ENCODE peak calls at places on chromosomes 11 and 22, in eight cellular contexts. One of them, this sample, is unnamed.
A peak's percentile ranks its signal among the peaks of the same experiment; 100 is the strongest.

GRCh38 chr11:6219359-6219758 is 14.0 kb downstream of the C11orf42 start:
- DNase-seq in heart right ventricle: no peak
- DNase-seq in tibial artery: no peak
- DNase-seq in psoas muscle: peak; percentile 26
- DNase-seq in mammary epithelial cell: peak; percentile 89
- DNase-seq in effector memory CD4-positive, alpha-beta T cell: no peak
- DNase-seq in uterus: no peak
- DNase-seq in sigmoid colon: no peak
- DNase-seq in this sample: no peak

GRCh38 chr11:130178441-130178971 is 18.9 kb downstream of the ST14 start:
- DNase-seq in effector memory CD4-positive, alpha-beta T cell: no peak
- DNase-seq in uterus: no peak
- DNase-seq in mammary epithelial cell: peak; percentile 94
- DNase-seq in heart right ventricle: no peak
- DNase-seq in sigmoid colon: no peak
- DNase-seq in tibial artery: no peak
- DNase-seq in psoas muscle: no peak
- DNase-seq in this sample: peak; percentile 44

GRCh38 chr22:48431014-48431413 is 1396.7 kb downstream of the BRD1 start:
- DNase-seq in uterus: no peak
- DNase-seq in effector memory CD4-positive, alpha-beta T cell: no peak
- DNase-seq in sigmoid colon: no peak
- DNase-seq in mammary epithelial cell: no peak
- DNase-seq in heart right ventricle: no peak
- DNase-seq in psoas muscle: no peak
- DNase-seq in tibial artery: peak; percentile 16
- DNase-seq in this sample: no peak

GRCh38 chr22:19407649-19408606 is 23.6 kb downstream of the HIRA start:
- DNase-seq in effector memory CD4-positive, alpha-beta T cell: no peak
- DNase-seq in mammary epithelial cell: no peak
- DNase-seq in heart right ventricle: peak; percentile 30
- DNase-seq in psoas muscle: no peak
- DNase-seq in tibial artery: no peak
- DNase-seq in sigmoid colon: peak; percentile 65
- DNase-seq in uterus: peak; percentile 26
- DNase-seq in this sample: peak; percentile 50

GRCh38 chr11:132605794-132606570 is 926.3 kb downstream of the OPCML start:
- DNase-seq in sigmoid colon: no peak
- DNase-seq in tibial artery: no peak
- DNase-seq in heart right ventricle: no peak
- DNase-seq in effector memory CD4-positive, alpha-beta T cell: no peak
- DNase-seq in mammary epithelial cell: no peak
- DNase-seq in uterus: no peak
- DNase-seq in psoas muscle: no peak
- DNase-seq in this sample: no peak

GRCh38 chr11:4211991-4212390 is 117.4 kb downstream of the RRM1 start:
- DNase-seq in tibial artery: no peak
- DNase-seq in heart right ventricle: no peak
- DNase-seq in effector memory CD4-positive, alpha-beta T cell: no peak
- DNase-seq in psoas muscle: no peak
- DNase-seq in uterus: no peak
- DNase-seq in sigmoid colon: no peak
- DNase-seq in mammary epithelial cell: no peak
- DNase-seq in this sample: no peak

GRCh38 chr11:65506770-65507485 is 8.1 kb downstream of the MALAT1 start:
- DNase-seq in heart right ventricle: no peak
- DNase-seq in uterus: no peak
- DNase-seq in effector memory CD4-positive, alpha-beta T cell: peak; percentile 38
- DNase-seq in mammary epithelial cell: no peak
- DNase-seq in psoas muscle: peak; percentile 59
- DNase-seq in sigmoid colon: peak; percentile 85
- DNase-seq in tibial artery: peak; percentile 78
- DNase-seq in this sample: no peak

GRCh38 chr22:29359469-29359868 is 28.9 kb downstream of the AP1B1 start:
- DNase-seq in effector memory CD4-positive, alpha-beta T cell: no peak
- DNase-seq in uterus: peak; percentile 66
- DNase-seq in psoas muscle: peak; percentile 66
- DNase-seq in tibial artery: no peak
- DNase-seq in mammary epithelial cell: no peak
- DNase-seq in sigmoid colon: peak; percentile 85
- DNase-seq in heart right ventricle: peak; percentile 66
- DNase-seq in this sample: peak; percentile 53

GRCh38 chr22:46395145-46395544 is 59.6 kb downstream of the TRMU start:
- DNase-seq in tibial artery: no peak
- DNase-seq in uterus: no peak
- DNase-seq in sigmoid colon: no peak
- DNase-seq in psoas muscle: no peak
- DNase-seq in heart right ventricle: no peak
- DNase-seq in effector memory CD4-positive, alpha-beta T cell: no peak
- DNase-seq in mammary epithelial cell: no peak
- DNase-seq in this sample: no peak

GRCh38 chr11:120547301-120547700 is 35.8 kb downstream of the GRIK4 start:
- DNase-seq in tibial artery: no peak
- DNase-seq in uterus: no peak
- DNase-seq in heart right ventricle: no peak
- DNase-seq in mammary epithelial cell: peak; percentile 18
- DNase-seq in sigmoid colon: no peak
- DNase-seq in effector memory CD4-positive, alpha-beta T cell: no peak
- DNase-seq in psoas muscle: no peak
- DNase-seq in this sample: no peak

GRCh38 chr22:27318516-27318915 is 483.0 kb downstream of the MN1 start:
- DNase-seq in sigmoid colon: no peak
- DNase-seq in heart right ventricle: no peak
- DNase-seq in uterus: peak; percentile 59
- DNase-seq in tibial artery: no peak
- DNase-seq in effector memory CD4-positive, alpha-beta T cell: no peak
- DNase-seq in psoas muscle: no peak
- DNase-seq in mammary epithelial cell: no peak
- DNase-seq in this sample: no peak

GRCh38 chr11:101860694-101861371 is 54.0 kb upstream of the CEP126 start:
- DNase-seq in psoas muscle: no peak
- DNase-seq in tibial artery: no peak
- DNase-seq in heart right ventricle: no peak
- DNase-seq in sigmoid colon: no peak
- DNase-seq in mammary epithelial cell: peak; percentile 36
- DNase-seq in effector memory CD4-positive, alpha-beta T cell: peak; percentile 1
- DNase-seq in uterus: peak; percentile 28
- DNase-seq in this sample: no peak

GRCh38 chr11:110710520-110711381 is 1.5 kb downstream of the ARHGAP20 start:
- DNase-seq in mammary epithelial cell: no peak
- DNase-seq in psoas muscle: peak; percentile 53
- DNase-seq in effector memory CD4-positive, alpha-beta T cell: no peak
- DNase-seq in heart right ventricle: peak; percentile 24
- DNase-seq in sigmoid colon: peak; percentile 79
- DNase-seq in tibial artery: peak; percentile 73
- DNase-seq in uterus: peak; percentile 49
- DNase-seq in this sample: peak; percentile 15

GRCh38 chr11:68369161-68369560 is 56.8 kb downstream of the LRP5 start:
- DNase-seq in effector memory CD4-positive, alpha-beta T cell: no peak
- DNase-seq in sigmoid colon: no peak
- DNase-seq in heart right ventricle: no peak
- DNase-seq in psoas muscle: no peak
- DNase-seq in mammary epithelial cell: peak; percentile 9
- DNase-seq in uterus: no peak
- DNase-seq in tibial artery: no peak
- DNase-seq in this sample: no peak

GRCh38 chr11:69828971-69829344 is 9.7 kb upstream of the FGF3 start:
- DNase-seq in mammary epithelial cell: no peak
- DNase-seq in heart right ventricle: no peak
- DNase-seq in tibial artery: no peak
- DNase-seq in psoas muscle: no peak
- DNase-seq in uterus: no peak
- DNase-seq in sigmoid colon: no peak
- DNase-seq in effector memory CD4-positive, alpha-beta T cell: no peak
- DNase-seq in this sample: no peak

GRCh38 chr11:96134622-96135021 is 208.4 kb downstream of the MAML2 start:
- DNase-seq in uterus: no peak
- DNase-seq in mammary epithelial cell: peak; percentile 55
- DNase-seq in sigmoid colon: no peak
- DNase-seq in psoas muscle: no peak
- DNase-seq in tibial artery: no peak
- DNase-seq in heart right ventricle: no peak
- DNase-seq in effector memory CD4-positive, alpha-beta T cell: no peak
- DNase-seq in this sample: no peak

GRCh38 chr11:33652001-33652400 is 48.6 kb downstream of the C11orf91 start:
- DNase-seq in tibial artery: no peak
- DNase-seq in heart right ventricle: no peak
- DNase-seq in effector memory CD4-positive, alpha-beta T cell: no peak
- DNase-seq in mammary epithelial cell: no peak
- DNase-seq in sigmoid colon: no peak
- DNase-seq in uterus: no peak
- DNase-seq in psoas muscle: no peak
- DNase-seq in this sample: no peak

GRCh38 chr22:41697126-41697775 is 2.1 kb upstream of the MEI1 start:
- DNase-seq in effector memory CD4-positive, alpha-beta T cell: peak; percentile 86
- DNase-seq in tibial artery: peak; percentile 91
- DNase-seq in heart right ventricle: peak; percentile 94
- DNase-seq in sigmoid colon: peak; percentile 95
- DNase-seq in mammary epithelial cell: peak; percentile 64
- DNase-seq in uterus: peak; percentile 92
- DNase-seq in psoas muscle: peak; percentile 94
- DNase-seq in this sample: peak; percentile 91

GRCh38 chr11:63839508-63840355 is 822 bp downstream of the MARK2 start:
- DNase-seq in uterus: peak; percentile 42
- DNase-seq in heart right ventricle: peak; percentile 34
- DNase-seq in effector memory CD4-positive, alpha-beta T cell: peak; percentile 5
- DNase-seq in psoas muscle: peak; percentile 25
- DNase-seq in tibial artery: no peak
- DNase-seq in sigmoid colon: peak; percentile 77
- DNase-seq in mammary epithelial cell: peak; percentile 23
- DNase-seq in this sample: peak; percentile 48

GRCh38 chr11:108703916-108704315 is 39.0 kb downstream of the DDX10 start:
- DNase-seq in psoas muscle: no peak
- DNase-seq in uterus: no peak
- DNase-seq in mammary epithelial cell: peak; percentile 71
- DNase-seq in effector memory CD4-positive, alpha-beta T cell: no peak
- DNase-seq in heart right ventricle: no peak
- DNase-seq in tibial artery: no peak
- DNase-seq in sigmoid colon: no peak
- DNase-seq in this sample: no peak

GRCh38 chr22:36486619-36487384 is 5.4 kb upstream of the TXN2 start:
- DNase-seq in uterus: no peak
- DNase-seq in effector memory CD4-positive, alpha-beta T cell: peak; percentile 51
- DNase-seq in tibial artery: no peak
- DNase-seq in psoas muscle: no peak
- DNase-seq in sigmoid colon: no peak
- DNase-seq in mammary epithelial cell: peak; percentile 47
- DNase-seq in heart right ventricle: no peak
- DNase-seq in this sample: peak; percentile 54

GRCh38 chr11:119641991-119642745 is 86.8 kb downstream of the NECTIN1 start:
- DNase-seq in uterus: no peak
- DNase-seq in tibial artery: no peak
- DNase-seq in sigmoid colon: no peak
- DNase-seq in effector memory CD4-positive, alpha-beta T cell: no peak
- DNase-seq in psoas muscle: no peak
- DNase-seq in mammary epithelial cell: peak; percentile 15
- DNase-seq in heart right ventricle: no peak
- DNase-seq in this sample: peak; percentile 33

GRCh38 chr11:91497847-91498246 is 726.8 kb upstream of the FAT3 start:
- DNase-seq in effector memory CD4-positive, alpha-beta T cell: no peak
- DNase-seq in uterus: no peak
- DNase-seq in mammary epithelial cell: no peak
- DNase-seq in heart right ventricle: no peak
- DNase-seq in tibial artery: no peak
- DNase-seq in psoas muscle: no peak
- DNase-seq in sigmoid colon: no peak
- DNase-seq in this sample: no peak

DNA sequence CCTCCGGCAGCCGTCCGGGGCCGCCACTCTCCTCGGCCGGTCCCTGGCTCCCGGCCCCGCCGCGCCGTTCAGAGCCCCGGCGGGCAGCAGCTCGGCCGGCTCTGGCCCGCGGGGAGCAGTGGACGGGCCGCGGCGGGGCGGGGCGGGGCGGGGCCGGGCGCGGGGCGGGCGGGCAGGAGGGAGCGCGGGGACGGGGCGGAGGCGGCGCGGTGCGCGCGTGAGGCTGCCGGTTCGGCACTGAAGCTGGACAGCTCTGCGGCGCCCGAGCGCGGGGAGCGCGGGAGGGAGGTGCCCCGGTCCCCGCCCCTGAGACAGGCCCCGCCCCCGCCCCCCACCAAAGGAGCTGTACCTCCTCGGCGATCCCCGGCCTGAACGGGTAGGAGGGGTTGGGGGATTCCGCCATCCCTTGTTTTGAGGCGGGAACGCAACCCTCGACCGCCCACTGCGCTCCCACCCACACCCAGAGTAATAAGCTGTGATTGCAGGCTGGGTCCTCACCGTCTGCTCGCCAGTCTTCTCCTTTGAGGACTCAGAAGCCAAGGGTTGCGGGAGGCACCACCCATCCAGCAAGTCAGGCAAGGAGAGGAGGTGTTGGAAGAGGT is at the start of gene DRD2:
- DNase-seq in effector memory CD4-positive, alpha-beta T cell: no peak
- DNase-seq in sigmoid colon: no peak
- DNase-seq in uterus: no peak
- DNase-seq in heart right ventricle: no peak
- DNase-seq in psoas muscle: no peak
- DNase-seq in tibial artery: no peak
- DNase-seq in mammary epithelial cell: peak; percentile 24
- DNase-seq in this sample: no peak
- H3K4me3 ChIP-seq in effector memory CD4-positive, alpha-beta T cell: no peak within 1 kb of the TSS
- H3K4me3 ChIP-seq in sigmoid colon: peak within 1 kb of the TSS; percentile 18
- H3K4me3 ChIP-seq in uterus: no peak within 1 kb of the TSS
- H3K4me3 ChIP-seq in heart right ventricle: no peak within 1 kb of the TSS
- H3K4me3 ChIP-seq in psoas muscle: no peak within 1 kb of the TSS
- H3K4me3 ChIP-seq in tibial artery: no peak within 1 kb of the TSS
- H3K4me3 ChIP-seq in mammary epithelial cell: peak within 1 kb of the TSS; percentile 50
- H3K4me3 ChIP-seq in this sample: no peak within 1 kb of the TSS

GRCh38 chr22:40482391-40482790 is 112.0 kb downstream of the SGSM3 start:
- DNase-seq in effector memory CD4-positive, alpha-beta T cell: no peak
- DNase-seq in psoas muscle: no peak
- DNase-seq in uterus: no peak
- DNase-seq in heart right ventricle: no peak
- DNase-seq in sigmoid colon: no peak
- DNase-seq in mammary epithelial cell: peak; percentile 22
- DNase-seq in tibial artery: no peak
- DNase-seq in this sample: no peak
- H3K4me1 ChIP-seq in effector memory CD4-positive, alpha-beta T cell: peaks cover 3% of the 10 kb centered on the region
- H3K4me1 ChIP-seq in psoas muscle: peaks cover 65% of the 10 kb centered on the region
- H3K4me1 ChIP-seq in uterus: no peaks in the 10 kb centered on the region
- H3K4me1 ChIP-seq in heart right ventricle: peaks cover 85% of the 10 kb centered on the region
- H3K4me1 ChIP-seq in sigmoid colon: no peaks in the 10 kb centered on the region
- H3K4me1 ChIP-seq in mammary epithelial cell: peaks cover 65% of the 10 kb centered on the region
- H3K4me1 ChIP-seq in tibial artery: no peaks in the 10 kb centered on the region
- H3K4me1 ChIP-seq in this sample: peaks cover 30% of the 10 kb centered on the region

GRCh38 chr11:47863189-47863892 is 15.2 kb upstream of the NUP160 start:
- DNase-seq in mammary epithelial cell: no peak
- DNase-seq in sigmoid colon: no peak
- DNase-seq in effector memory CD4-positive, alpha-beta T cell: no peak
- DNase-seq in heart right ventricle: no peak
- DNase-seq in tibial artery: no peak
- DNase-seq in uterus: no peak
- DNase-seq in psoas muscle: no peak
- DNase-seq in this sample: no peak
- H3K4me3 ChIP-seq in mammary epithelial cell: no peak overlapping the region
- H3K4me3 ChIP-seq in sigmoid colon: no peak overlapping the region
- H3K4me3 ChIP-seq in effector memory CD4-positive, alpha-beta T cell: no peak overlapping the region
- H3K4me3 ChIP-seq in heart right ventricle: no peak overlapping the region
- H3K4me3 ChIP-seq in tibial artery: no peak overlapping the region
- H3K4me3 ChIP-seq in uterus: no peak overlapping the region
- H3K4me3 ChIP-seq in psoas muscle: no peak overlapping the region
- H3K4me3 ChIP-seq in this sample: no peak overlapping the region

DNA sequence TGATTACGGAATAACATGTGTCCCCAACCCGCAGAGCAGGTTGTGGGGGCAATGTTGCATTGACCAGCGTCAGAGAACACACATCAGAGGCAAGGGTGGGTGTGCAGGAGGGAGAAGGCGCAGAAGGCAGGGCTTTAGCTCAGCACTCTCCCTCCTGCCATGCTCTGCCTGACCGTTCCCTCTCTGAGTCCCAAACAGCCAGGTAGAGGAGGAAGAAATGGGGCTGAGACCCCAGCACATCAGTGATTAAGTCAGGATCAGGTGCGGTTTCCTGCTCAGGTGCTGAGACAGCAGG is 425 bp upstream of the MYO7A start:
- DNase-seq in uterus: no peak
- DNase-seq in sigmoid colon: no peak
- DNase-seq in tibial artery: no peak
- DNase-seq in effector memory CD4-positive, alpha-beta T cell: no peak
- DNase-seq in psoas muscle: no peak
- DNase-seq in mammary epithelial cell: no peak
- DNase-seq in heart right ventricle: no peak
- DNase-seq in this sample: no peak
- H3K4me1 ChIP-seq in uterus: peaks cover 5% of the 10 kb centered on the region
- H3K4me1 ChIP-seq in sigmoid colon: no peaks in the 10 kb centered on the region
- H3K4me1 ChIP-seq in tibial artery: no peaks in the 10 kb centered on the region
- H3K4me1 ChIP-seq in effector memory CD4-positive, alpha-beta T cell: peaks cover 10% of the 10 kb centered on the region
- H3K4me1 ChIP-seq in psoas muscle: peaks cover 10% of the 10 kb centered on the region
- H3K4me1 ChIP-seq in mammary epithelial cell: peaks cover 8% of the 10 kb centered on the region
- H3K4me1 ChIP-seq in heart right ventricle: peaks cover 27% of the 10 kb centered on the region
- H3K4me1 ChIP-seq in this sample: peaks cover 35% of the 10 kb centered on the region